ENCODE peak calls at places on chromosomes 3 and 15, in seven cellular contexts. O, W, A, Q, U, C and X are unnamed samples. For H3K9me3, the result is how much of the 10 kb centered on the place peaks cover.

GRCh38 chr3:194235160-194235559 is 99.2 kb downstream of the HES1 start:
- DNase-seq in C (peak), Q (no peak), O (no peak), W (no peak), U (no peak), A (no peak), X (no peak)

GRCh38 chr15:65307978-65308377 is 3.5 kb downstream of the RNU5B-1 start:
- DNase-seq in A (no peak), C (no peak), O (no peak), W (no peak), Q (no peak), U (no peak), X (peak)

GRCh38 chr3:32781211-32781968 is 36.4 kb upstream of the TRIM71 start:
- DNase-seq in Q (peak), W (peak), U (peak), A (peak), C (peak), O (peak), X (peak)

GRCh38 chr3:161540594-161540993 is 44.0 kb downstream of the OTOL1 start:
- DNase-seq in C (no peak), A (no peak), Q (no peak), O (no peak), U (no peak), W (no peak), X (no peak)

GRCh38 chr3:12279591-12280326 is 9.1 kb upstream of the PPARG start:
- DNase-seq in Q (no peak), A (no peak), O (no peak), C (no peak), W (no peak), U (no peak), X (no peak)

GRCh38 chr15:44536298-44536961 is 517 bp upstream of the EIF3J start:
- DNase-seq in W (peak), U (peak), A (peak), Q (no peak), O (peak), C (peak), X (peak)

GRCh38 chr3:36956155-36956554 is 11.3 kb upstream of the TRANK1 start:
- DNase-seq in Q (no peak), C (no peak), A (no peak), O (no peak), U (no peak), W (no peak), X (no peak)

GRCh38 chr3:143326983-143327382 is 207.4 kb downstream of the CHST2 start:
- DNase-seq in Q (no peak), C (no peak), A (no peak), O (no peak), W (no peak), U (no peak), X (no peak)

GRCh38 chr3:56829543-56829942 is 27.8 kb upstream of the ARHGEF3 start:
- DNase-seq in A (no peak), O (no peak), W (no peak), U (peak), C (no peak), Q (no peak), X (no peak)

GRCh38 chr3:8891328-8891727 is 71.9 kb downstream of the RAD18 start:
- DNase-seq in W (no peak), O (no peak), C (no peak), A (no peak), Q (no peak), U (no peak), X (no peak)

GRCh38 chr3:147389265-147390175 is 16.8 kb downstream of the ZIC4 start:
- DNase-seq in W (no peak), C (no peak), Q (no peak), U (no peak), O (no peak), A (no peak), X (no peak)

GRCh38 chr3:147390589-147391569 is 15.5 kb downstream of the ZIC4 start:
- DNase-seq in A (no peak), W (no peak), C (no peak), U (no peak), Q (no peak), O (no peak), X (peak)

GRCh38 chr3:147393261-147393964 is 12.9 kb downstream of the ZIC4 start:
- DNase-seq in U (no peak), C (no peak), W (no peak), O (no peak), Q (peak), A (no peak), X (peak)

GRCh38 chr3:147392083-147392916 is 14.0 kb downstream of the ZIC4 start:
- DNase-seq in U (no peak), C (no peak), W (no peak), Q (peak), A (no peak), O (no peak), X (peak)

GRCh38 chr3:147391726-147392082 is 14.6 kb downstream of the ZIC4 start:
- DNase-seq in O (no peak), W (no peak), U (no peak), A (no peak), C (no peak), Q (no peak), X (no peak)
- H3K9me3 ChIP-seq in O (under half), W (under half), U (under half), A (under half), C (under half), Q (under half), X (half or more)

DNA sequence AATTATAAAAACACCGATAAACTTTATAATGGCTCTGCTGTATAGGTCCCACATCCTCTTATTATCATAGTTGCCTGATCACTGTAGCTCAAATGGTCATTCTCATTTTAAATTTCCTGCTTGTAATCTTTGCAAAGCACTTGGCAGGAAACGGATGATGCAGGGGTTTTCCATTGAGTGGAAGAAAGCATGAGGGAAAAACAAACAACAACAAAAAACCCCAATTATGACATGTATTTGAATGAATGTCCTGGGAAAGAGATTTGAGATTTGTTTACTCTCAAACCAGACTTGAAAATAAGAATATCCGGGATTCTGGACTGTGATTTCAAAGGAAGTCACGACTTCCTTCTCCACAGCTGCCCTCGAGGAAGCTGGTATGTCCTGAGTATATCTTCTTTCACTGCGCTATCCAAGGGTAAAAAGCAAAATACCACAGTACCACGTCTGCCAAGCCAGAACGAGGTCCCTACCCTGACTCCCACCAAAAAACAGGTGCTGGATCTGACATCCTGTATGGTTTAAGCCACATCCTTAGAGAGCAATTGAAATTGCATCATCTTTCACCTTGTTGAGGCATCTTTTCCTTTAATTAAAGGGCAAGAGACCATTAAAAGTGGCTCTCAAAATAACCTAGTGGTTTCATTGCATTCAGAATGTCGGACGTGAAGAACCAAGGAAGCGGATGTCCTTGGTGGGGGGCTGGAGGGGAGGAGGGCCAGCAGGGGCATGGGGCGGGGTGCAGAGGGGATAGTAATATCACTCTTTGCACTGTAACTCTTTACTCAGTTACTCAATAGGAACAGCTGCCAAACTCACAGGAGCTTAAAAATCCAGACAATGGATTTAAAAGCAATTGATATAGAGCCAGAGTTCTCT is 13.5 kb upstream of the TIPIN start:
- DNase-seq in Q (no peak), W (no peak), A (no peak), C (peak), U (no peak), O (no peak), X (no peak)
- TF ChIP-seq POLR2A in Q (no peak), W (no peak), A (no peak), C (no peak), U (no peak), O (no peak), X (no peak)

DNA sequence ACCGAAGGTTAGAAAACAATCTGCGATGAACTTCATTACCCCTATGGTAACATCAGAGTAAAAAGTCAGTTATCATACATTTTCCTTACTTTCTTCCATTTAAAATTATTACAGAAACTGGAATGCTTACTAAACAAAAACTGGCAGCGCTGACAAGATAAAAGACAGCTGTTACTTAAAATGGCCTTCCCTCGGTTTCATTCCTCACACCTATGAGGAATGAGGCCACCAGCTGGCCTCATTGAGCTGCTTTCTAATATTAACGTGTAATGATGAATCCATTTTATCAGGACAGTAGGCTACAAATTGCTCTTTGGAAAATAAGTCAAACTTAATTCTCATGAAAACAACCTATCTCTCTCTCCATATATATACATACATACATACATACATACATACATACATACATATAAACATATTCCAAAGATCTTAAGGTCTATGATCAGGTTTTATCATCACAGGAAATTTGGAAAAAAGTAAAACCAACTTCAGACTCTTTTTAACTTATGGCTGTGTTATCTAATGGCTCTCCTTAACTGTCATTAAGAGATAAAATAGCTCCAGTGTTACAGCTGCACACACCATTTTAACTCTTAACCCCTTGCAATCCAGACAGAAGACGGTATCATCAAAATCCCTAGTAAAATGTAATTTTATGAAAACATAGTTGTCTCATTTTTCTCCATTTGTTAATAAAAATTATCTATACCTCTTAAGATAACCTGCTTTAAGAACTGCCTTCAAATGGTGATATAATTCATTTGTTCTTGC is 5.2 kb downstream of the CCNL1 start:
- DNase-seq in Q (no peak), O (no peak), A (no peak), U (no peak), W (no peak), C (no peak), X (no peak)
- TF ChIP-seq POLR2AphosphoS5 in Q (no peak), O (no peak), A (no peak), U (no peak), W (no peak), C (peak), X (no peak)

DNA sequence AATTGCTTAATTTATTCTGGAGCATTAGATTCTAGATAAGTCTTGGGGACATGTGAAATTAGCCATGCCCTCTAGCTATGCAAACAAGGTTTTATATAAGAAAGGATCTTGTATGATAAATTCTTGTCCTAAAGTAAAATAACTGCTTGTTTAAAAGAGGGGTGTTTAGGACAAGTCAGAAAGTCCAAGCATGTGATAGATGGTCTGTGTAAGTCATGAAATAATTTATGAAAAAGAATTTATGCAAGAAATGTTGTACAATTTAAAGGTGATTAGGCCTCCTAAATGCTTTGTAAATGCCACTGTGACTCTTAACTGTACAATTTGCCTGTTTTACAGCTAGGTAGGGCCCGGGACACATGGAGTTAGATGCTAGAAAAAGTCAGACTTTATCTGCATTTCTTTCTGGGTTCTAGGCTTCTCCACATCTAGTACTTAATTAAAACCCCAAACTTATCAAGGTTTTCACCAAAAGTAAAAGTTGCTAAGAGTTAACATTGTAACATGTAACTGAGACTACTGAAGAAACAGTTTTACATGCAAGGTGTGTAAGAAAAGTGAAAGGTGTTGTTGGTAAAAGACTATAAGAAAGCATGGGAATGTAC is 13.2 kb downstream of the LINS1 start:
- DNase-seq in U (no peak), Q (no peak), O (no peak), W (no peak), A (no peak), C (peak), X (no peak)
- H3K9me3 ChIP-seq in U (under half), Q (under half), O (under half), W (under half), A (under half), C (under half), X (under half)

DNA sequence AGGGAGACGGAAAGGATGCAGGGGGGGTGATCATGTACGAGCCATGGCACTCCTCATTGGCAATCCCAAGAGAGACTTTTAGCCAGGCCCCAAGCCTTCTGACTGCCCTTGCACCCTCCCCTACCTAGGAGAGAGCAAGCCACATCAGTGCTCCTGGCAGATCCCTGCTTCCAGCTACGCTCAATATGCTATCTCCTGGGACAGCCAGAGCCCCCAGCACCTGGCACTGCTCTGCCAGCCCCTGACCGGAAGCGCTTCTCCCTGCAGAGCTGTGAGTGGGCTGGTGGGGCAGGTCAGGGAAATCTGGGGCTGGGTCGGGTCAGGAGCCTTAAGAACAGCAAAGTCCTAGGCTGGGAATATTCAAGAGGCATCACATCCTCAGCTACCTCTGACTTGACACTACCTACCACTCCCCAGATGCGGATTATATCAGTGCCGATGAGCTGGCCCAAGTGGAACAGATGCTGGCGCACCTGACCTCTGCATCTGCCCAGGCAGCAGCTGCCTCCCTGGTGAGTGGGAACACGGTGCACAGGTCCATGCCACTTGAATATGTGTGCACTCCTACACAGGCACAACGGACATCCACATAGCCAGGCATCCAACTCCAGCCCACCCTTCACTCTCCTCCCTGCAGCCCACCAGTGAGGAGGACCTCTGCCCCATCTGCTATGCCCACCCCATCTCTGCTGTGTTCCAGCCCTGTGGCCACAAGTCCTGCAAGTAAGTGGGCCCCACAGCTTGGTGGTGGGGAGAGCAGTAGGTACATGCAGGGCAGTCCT is 1.1 kb upstream of the AMIGO3 start:
- DNase-seq in C (no peak), W (peak), O (no peak), A (no peak), U (no peak), Q (peak), X (peak)
- TF ChIP-seq POLR2A in C (no peak), W (no peak), O (no peak), A (peak), U (no peak), Q (no peak), X (no peak)